ENCODE peak calls at places on chromosome 10, in eight cellular contexts. C is CD8-positive, alpha-beta T cell; Y is foreskin fibroblast; M is endothelial cell; F is left lung; P is fibroblast of lung; J is fibroblast of mammary gland; D is WTC11. L is an unnamed sample.

GRCh38 chr10:99667108-99667751 is 7.9 kb downstream of the ENTPD7 start:
- DNase-seq in P (peak), C (no peak), F (no peak), J (peak), M (no peak), D (no peak), Y (peak), L (peak)

GRCh38 chr10:60480865-60481563 is 91.3 kb upstream of the ANK3 start:
- DNase-seq in F (no peak), M (no peak), P (peak), Y (peak), C (no peak), D (no peak), J (peak), L (peak)

GRCh38 chr10:62399211-62399610 is 25.0 kb downstream of the ZNF365 start:
- DNase-seq in P (peak), J (peak), F (no peak), D (no peak), M (no peak), Y (no peak), C (no peak), L (peak)

GRCh38 chr10:110076559-110077318 is 69.0 kb downstream of the ADD3 start:
- DNase-seq in M (no peak), C (peak), P (peak), J (peak), Y (peak), F (peak), D (no peak), L (peak)

GRCh38 chr10:127894146-127894545 is 1.4 kb upstream of the CLRN3 start:
- DNase-seq in J (no peak), M (no peak), P (peak), Y (no peak), C (no peak), F (no peak), D (no peak), L (no peak)

GRCh38 chr10:95864906-95865813 is 42.6 kb upstream of the CC2D2B start:
- DNase-seq in D (peak), C (peak), P (peak), F (no peak), Y (peak), J (peak), M (peak), L (peak)

GRCh38 chr10:5168897-5169296 is 16.1 kb downstream of the AKR1C8 start:
- DNase-seq in J (no peak), Y (no peak), D (no peak), F (no peak), M (no peak), C (no peak), P (no peak), L (no peak)

GRCh38 chr10:94088926-94089381 is 95.2 kb downstream of the PLCE1 start:
- DNase-seq in Y (peak), D (no peak), C (no peak), M (no peak), P (peak), F (no peak), J (peak), L (no peak)

GRCh38 chr10:96249264-96249663 is 22.1 kb downstream of the BLNK start:
- DNase-seq in J (no peak), P (no peak), Y (no peak), C (no peak), D (no peak), M (no peak), F (no peak), L (no peak)

GRCh38 chr10:116099031-116099430 is 174.0 kb downstream of the GFRA1 start:
- DNase-seq in Y (no peak), P (no peak), C (no peak), D (no peak), M (no peak), F (no peak), J (no peak), L (no peak)

GRCh38 chr10:14839305-14839695 is 1.2 kb downstream of the HSPA14 start:
- DNase-seq in C (no peak), M (no peak), P (no peak), D (no peak), Y (peak), J (peak), F (no peak), L (no peak)

GRCh38 chr10:101106351-101106750 is 24.7 kb upstream of the TLX1 start:
- DNase-seq in P (no peak), Y (no peak), M (no peak), J (no peak), C (no peak), F (no peak), D (no peak), L (no peak)

GRCh38 chr10:6282454-6282958 is 79.8 kb downstream of the PFKFB3 start:
- DNase-seq in F (no peak), P (no peak), J (no peak), Y (no peak), D (no peak), M (no peak), C (no peak), L (no peak)

GRCh38 chr10:100723769-100724530 is 21.4 kb upstream of the PAX2 start:
- DNase-seq in P (no peak), D (peak), C (no peak), Y (no peak), F (no peak), M (no peak), J (no peak), L (no peak)

GRCh38 chr10:30093303-30093967 is 34.0 kb upstream of the JCAD start:
- DNase-seq in D (no peak), F (no peak), M (no peak), J (no peak), Y (no peak), C (no peak), P (no peak), L (no peak)

GRCh38 chr10:8059191-8059936 is 4.9 kb downstream of the GATA3 start:
- DNase-seq in P (no peak), Y (no peak), C (no peak), J (no peak), D (no peak), F (no peak), M (peak), L (no peak)

DNA sequence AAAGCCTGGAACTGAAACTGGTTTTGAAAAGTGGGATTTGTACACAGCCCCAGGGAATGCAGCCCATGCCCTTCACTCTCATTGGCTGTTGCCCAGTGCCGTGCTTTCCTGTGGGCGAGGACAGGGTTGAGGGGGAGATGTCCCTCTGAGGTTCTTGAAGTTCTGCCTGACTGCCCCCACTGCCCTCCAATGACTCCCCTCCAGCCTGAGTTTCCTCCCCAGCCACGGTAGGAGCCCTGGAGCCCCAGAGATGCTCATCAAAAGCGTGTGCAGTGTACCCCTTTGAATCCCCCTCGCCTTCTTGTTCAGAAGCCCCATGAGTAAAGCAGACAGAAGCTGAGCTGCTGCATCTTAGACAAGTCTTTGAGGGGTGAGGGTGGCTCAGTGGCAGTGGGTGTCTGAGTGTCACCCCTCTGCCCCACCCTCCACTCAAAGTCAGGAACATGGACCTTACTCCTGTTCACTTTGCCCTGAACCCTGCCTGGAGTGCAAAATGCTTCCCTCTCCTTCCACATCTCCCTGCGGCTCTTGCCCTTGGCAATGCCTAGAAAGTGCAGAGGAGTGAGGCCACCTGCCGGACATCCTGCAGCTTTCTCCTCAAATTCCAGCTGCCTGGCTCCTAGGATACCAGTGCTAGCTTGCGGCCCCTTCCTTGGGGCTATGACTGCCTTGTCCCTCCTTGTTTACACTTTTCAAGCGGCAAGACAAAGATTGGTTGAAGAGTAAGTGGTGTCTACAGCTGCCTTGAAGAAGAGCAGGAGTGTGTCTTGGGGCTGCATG is 19.9 kb downstream of the FAM241B start:
- DNase-seq in D (peak), F (no peak), P (no peak), M (no peak), Y (no peak), C (no peak), J (no peak), L (no peak)
- TF ChIP-seq CTCF in D (no peak), F (no peak), P (peak), M (no peak), Y (no peak), C (no peak), J (no peak), L (peak)

GRCh38 chr10:75742355-75742754 is 310.9 kb downstream of the LRMDA start:
- DNase-seq in M (no peak), P (no peak), F (no peak), Y (no peak), D (no peak), C (no peak), J (no peak), L (no peak)

GRCh38 chr10:75740541-75740940 is 309.1 kb downstream of the LRMDA start:
- DNase-seq in P (no peak), C (no peak), M (no peak), D (no peak), F (no peak), J (peak), Y (no peak), L (no peak)

GRCh38 chr10:75746356-75746755 is 314.9 kb downstream of the LRMDA start:
- DNase-seq in F (no peak), M (no peak), P (no peak), Y (no peak), J (no peak), C (no peak), D (no peak), L (no peak)

GRCh38 chr10:75744242-75744641 is 312.8 kb downstream of the LRMDA start:
- DNase-seq in C (no peak), Y (no peak), J (no peak), D (no peak), F (no peak), P (no peak), M (no peak), L (no peak)

DNA sequence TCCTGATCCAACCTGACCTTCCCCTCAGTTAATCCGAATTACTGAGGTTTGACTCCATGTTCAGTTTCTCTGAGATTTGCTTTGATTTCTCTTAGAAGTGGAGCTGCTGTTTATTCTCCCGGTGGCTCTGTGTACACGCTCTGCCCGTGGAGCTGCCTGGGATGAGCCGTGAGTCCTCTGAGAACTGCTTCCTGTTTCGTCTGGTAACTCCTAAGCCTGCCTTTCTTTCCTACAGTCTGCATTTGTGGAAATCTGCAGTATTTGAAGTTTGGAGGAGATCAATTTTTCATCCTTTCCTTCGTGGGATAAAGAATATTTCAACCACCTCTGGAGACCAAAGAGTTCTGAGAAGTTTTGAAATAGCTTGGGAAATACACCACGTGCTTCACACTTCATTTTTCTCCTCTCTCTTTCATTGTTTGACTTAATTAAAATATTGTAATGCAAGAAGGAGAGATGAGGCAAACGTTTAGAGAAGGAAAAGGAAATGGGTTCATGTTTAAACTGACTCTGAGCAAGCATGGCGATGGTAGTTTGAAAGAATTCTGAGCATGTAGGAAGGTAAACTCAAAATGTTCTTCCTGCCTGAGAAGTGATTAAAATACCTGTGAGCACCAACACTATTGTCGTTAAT is 311.9 kb downstream of the LRMDA start:
- DNase-seq in Y (no peak), F (no peak), C (no peak), M (no peak), J (no peak), P (no peak), D (no peak), L (no peak)
- TF ChIP-seq CTCF in Y (no peak), F (no peak), C (no peak), M (no peak), J (no peak), P (no peak), D (no peak), L (no peak)

GRCh38 chr10:129332476-129332875 is 134.6 kb upstream of the MGMT start:
- DNase-seq in C (no peak), P (no peak), F (no peak), M (peak), D (peak), Y (no peak), J (peak), L (no peak)
- TF ChIP-seq CTCF in C (peak), P (peak), F (peak), M (peak), D (peak), Y (no peak), J (peak), L (peak)

GRCh38 chr10:71973777-71974488 is 9.7 kb downstream of the CHST3 start:
- DNase-seq in D (no peak), J (no peak), F (no peak), P (no peak), M (no peak), C (no peak), Y (no peak), L (no peak)
- TF ChIP-seq CTCF in D (no peak), J (no peak), F (no peak), P (no peak), M (no peak), C (no peak), Y (no peak), L (no peak)

DNA sequence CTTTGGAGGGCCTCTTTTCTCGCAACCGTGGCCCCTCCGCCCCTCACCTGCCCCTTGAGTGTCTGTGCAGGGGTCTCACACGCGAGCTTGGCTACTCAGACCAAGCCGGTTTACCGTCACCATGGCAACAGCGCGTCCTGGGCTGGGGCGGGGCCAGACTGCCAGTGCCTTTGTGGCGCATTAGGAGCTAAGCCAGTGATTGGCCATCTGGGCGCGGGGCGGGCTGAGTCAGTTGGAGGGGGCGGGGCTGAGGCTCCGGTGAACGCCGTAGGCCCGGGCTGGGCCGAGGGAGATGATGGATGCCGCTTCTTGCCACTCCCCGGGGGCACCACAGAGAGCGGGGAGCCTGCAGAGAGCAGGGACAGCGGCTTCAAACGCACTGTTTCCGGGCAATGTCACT is 48.7 kb upstream of the FXYD4 start:
- DNase-seq in J (peak), C (peak), Y (peak), M (peak), P (peak), F (peak), D (peak), L (peak)
- TF ChIP-seq CTCF in J (no peak), C (no peak), Y (no peak), M (no peak), P (no peak), F (no peak), D (no peak), L (no peak)

GRCh38 chr10:24256619-24257018 is 47.7 kb downstream of the KIAA1217 start:
- DNase-seq in P (peak), C (no peak), Y (no peak), F (no peak), D (no peak), M (no peak), J (peak), L (no peak)

GRCh38 chr10:24254180-24254579 is 45.2 kb downstream of the KIAA1217 start:
- DNase-seq in P (peak), C (no peak), M (no peak), J (peak), F (no peak), Y (peak), D (no peak), L (no peak)

GRCh38 chr10:24255115-24255895 is 46.4 kb downstream of the KIAA1217 start:
- DNase-seq in F (no peak), M (no peak), P (peak), Y (no peak), J (no peak), C (no peak), D (peak), L (no peak)

GRCh38 chr10:24257588-24257987 is 48.6 kb downstream of the KIAA1217 start:
- DNase-seq in M (no peak), Y (no peak), D (no peak), F (no peak), C (no peak), P (no peak), J (no peak), L (no peak)

GRCh38 chr10:24255907-24256306 is 47.0 kb downstream of the KIAA1217 start:
- DNase-seq in Y (no peak), C (no peak), M (no peak), F (no peak), J (no peak), D (no peak), P (peak), L (no peak)
- TF ChIP-seq CTCF in Y (no peak), C (no peak), M (no peak), F (no peak), J (no peak), D (no peak), P (no peak), L (no peak)

GRCh38 chr10:13219685-13220670 is 14.2 kb downstream of the UCMA start:
- DNase-seq in P (peak), C (no peak), Y (peak), D (peak), J (no peak), M (peak), F (no peak), L (peak)
- TF ChIP-seq CTCF in P (no peak), C (no peak), Y (no peak), D (no peak), J (no peak), M (no peak), F (no peak), L (peak)

L was measured in HFFc6.